ENCODE peak calls at places on chromosome 1, in four cellular contexts. G, B, W and Z are unnamed samples. For H3K4me1, the result is how much of the 10 kb centered on the place peaks cover.

GRCh38 chr1:206924549-206925115 is 2.9 kb upstream of the FCMR start:
- DNase-seq in G (no peak), B (no peak), W (no peak), Z (no peak)

GRCh38 chr1:58621375-58621774 is 44.3 kb upstream of the TACSTD2 start:
- DNase-seq in G (no peak), B (no peak), W (no peak), Z (no peak)

GRCh38 chr1:44603718-44604117 is 70.6 kb downstream of the TMEM53 start:
- DNase-seq in G (peak), B (no peak), W (no peak), Z (no peak)

GRCh38 chr1:29342351-29342750 is 106.0 kb downstream of the PTPRU start:
- DNase-seq in G (no peak), B (no peak), W (no peak), Z (no peak)

GRCh38 chr1:40107290-40107959 is 10.4 kb upstream of the PPT1 start:
- DNase-seq in G (no peak), B (no peak), W (no peak), Z (no peak)

GRCh38 chr1:226044514-226045132 is 17.9 kb upstream of the H3-3A start:
- DNase-seq in G (peak), B (no peak), W (no peak), Z (no peak)

GRCh38 chr1:151729966-151730291 is 8.6 kb downstream of the RIIAD1 start:
- DNase-seq in G (no peak), B (no peak), W (no peak), Z (no peak)

GRCh38 chr1:18100493-18101063 is 7.0 kb upstream of the IGSF21 start:
- DNase-seq in G (peak), B (peak), W (peak), Z (peak)

GRCh38 chr1:218433744-218434143 is 88.6 kb downstream of the TGFB2 start:
- DNase-seq in G (no peak), B (no peak), W (no peak), Z (no peak)

GRCh38 chr1:217260676-217261075 is 370.2 kb downstream of the GPATCH2 start:
- DNase-seq in G (no peak), B (no peak), W (no peak), Z (no peak)

GRCh38 chr1:222546548-222547259 is 1.2 kb downstream of the HHIPL2 start:
- DNase-seq in G (peak), B (no peak), W (peak), Z (no peak)

GRCh38 chr1:29209173-29209572 is 21.6 kb downstream of the MECR start:
- DNase-seq in G (no peak), B (no peak), W (no peak), Z (no peak)

GRCh38 chr1:222820159-222820732 is 5.4 kb downstream of the DISP1 start:
- DNase-seq in G (no peak), B (no peak), W (no peak), Z (no peak)

GRCh38 chr1:46128336-46128735 is 4.1 kb downstream of the PIK3R3 start:
- DNase-seq in G (no peak), B (no peak), W (no peak), Z (no peak)

GRCh38 chr1:37085393-37085792 is 51.1 kb upstream of the GRIK3 start:
- DNase-seq in G (no peak), B (no peak), W (no peak), Z (no peak)

GRCh38 chr1:236748471-236748870 is 46.6 kb upstream of the MTR start:
- DNase-seq in G (no peak), B (no peak), W (no peak), Z (no peak)

GRCh38 chr1:187374742-187375141 is 546.0 kb downstream of the PLA2G4A start:
- DNase-seq in G (no peak), B (no peak), W (no peak), Z (no peak)

GRCh38 chr1:48099011-48099550 is 101.9 kb upstream of the TRABD2B start:
- DNase-seq in G (peak), B (no peak), W (no peak), Z (no peak)

GRCh38 chr1:26787381-26787705 is 407 bp upstream of the PIGV start:
- DNase-seq in G (no peak), B (no peak), W (no peak), Z (no peak)

GRCh38 chr1:160996195-160996594 is 24.8 kb downstream of the F11R start:
- DNase-seq in G (no peak), B (no peak), W (no peak), Z (no peak)

GRCh38 chr1:216887032-216887431 is 163.8 kb upstream of the ESRRG start:
- DNase-seq in G (no peak), B (no peak), W (no peak), Z (no peak)

GRCh38 chr1:26372039-26372438 is 511 bp downstream of the ZNF683 start:
- DNase-seq in G (no peak), B (no peak), W (no peak), Z (no peak)

GRCh38 chr1:182662121-182662890 is 22.1 kb downstream of the RGS8 start:
- DNase-seq in G (no peak), B (no peak), W (no peak), Z (no peak)

GRCh38 chr1:192401832-192402231 is 85.0 kb downstream of the RGS21 start:
- DNase-seq in G (no peak), B (no peak), W (no peak), Z (no peak)

GRCh38 chr1:198970919-198971318 is 332.1 kb downstream of the PTPRC start:
- DNase-seq in G (no peak), B (no peak), W (no peak), Z (no peak)

GRCh38 chr1:72227667-72228066 is 54.7 kb downstream of the NEGR1 start:
- DNase-seq in G (no peak), B (no peak), W (no peak), Z (no peak)

DNA sequence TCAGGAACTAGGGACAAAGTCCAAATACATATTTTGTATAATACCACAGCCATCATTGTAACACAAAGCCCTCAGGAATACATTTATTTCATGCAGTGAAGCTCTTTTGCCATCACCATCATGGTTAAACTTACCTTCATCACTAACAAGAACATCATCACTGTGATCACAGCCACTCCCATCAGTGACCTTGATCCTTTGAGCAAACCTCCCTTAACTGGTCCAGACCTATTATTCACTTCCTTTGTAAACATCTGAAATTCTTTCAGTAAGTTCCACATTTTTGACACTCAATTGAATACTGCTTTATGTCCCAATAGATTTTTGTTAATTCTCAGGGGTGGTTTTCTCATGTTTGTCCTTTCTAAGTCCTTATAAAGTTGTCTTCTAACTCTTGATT is 16.2 kb upstream of the KPRP start:
- DNase-seq in G (no peak), B (no peak), W (no peak), Z (no peak)
- H3K4me3 ChIP-seq in G (no peak), B (no peak), W (no peak), Z (no peak)

DNA sequence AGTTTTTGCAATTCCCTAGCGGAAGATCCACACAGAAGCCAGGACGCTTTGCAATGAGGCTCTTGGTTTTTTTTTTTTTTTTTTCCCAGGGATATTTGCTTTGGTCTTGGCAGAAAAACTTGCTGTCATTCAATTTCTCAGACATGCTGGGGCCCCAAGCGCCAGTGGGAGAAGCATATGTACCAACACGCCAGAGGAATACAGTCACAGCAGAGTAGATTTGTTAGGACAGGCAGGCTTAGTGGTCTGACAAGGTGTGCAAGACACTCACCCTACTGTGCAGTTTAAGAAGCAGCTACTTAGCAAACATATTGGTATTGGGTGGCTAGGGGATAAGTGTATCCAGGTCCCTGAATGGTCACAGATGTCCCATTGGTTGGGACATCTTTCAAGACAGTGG is 212.9 kb upstream of the CAMK1G start:
- DNase-seq in G (no peak), B (no peak), W (no peak), Z (no peak)
- H3K4me1 ChIP-seq in G (under half), B (under half), W (under half), Z (under half)

GRCh38 chr1:220690140-220691038 is at the start of gene C1orf115:
- DNase-seq in G (peak), B (peak), W (peak), Z (peak)
- H3K4me3 ChIP-seq in G (peak), B (peak), W (peak), Z (peak)

GRCh38 chr1:234915923-234916675 is 212.5 kb downstream of the TOMM20 start:
- DNase-seq in G (no peak), B (peak), W (no peak), Z (peak)

GRCh38 chr1:234911787-234912186 is 216.8 kb downstream of the TOMM20 start:
- DNase-seq in G (no peak), B (no peak), W (no peak), Z (no peak)

GRCh38 chr1:234914606-234915290 is 213.9 kb downstream of the TOMM20 start:
- DNase-seq in G (no peak), B (no peak), W (no peak), Z (peak)

GRCh38 chr1:234912541-234913312 is 215.9 kb downstream of the TOMM20 start:
- DNase-seq in G (no peak), B (no peak), W (no peak), Z (peak)

DNA sequence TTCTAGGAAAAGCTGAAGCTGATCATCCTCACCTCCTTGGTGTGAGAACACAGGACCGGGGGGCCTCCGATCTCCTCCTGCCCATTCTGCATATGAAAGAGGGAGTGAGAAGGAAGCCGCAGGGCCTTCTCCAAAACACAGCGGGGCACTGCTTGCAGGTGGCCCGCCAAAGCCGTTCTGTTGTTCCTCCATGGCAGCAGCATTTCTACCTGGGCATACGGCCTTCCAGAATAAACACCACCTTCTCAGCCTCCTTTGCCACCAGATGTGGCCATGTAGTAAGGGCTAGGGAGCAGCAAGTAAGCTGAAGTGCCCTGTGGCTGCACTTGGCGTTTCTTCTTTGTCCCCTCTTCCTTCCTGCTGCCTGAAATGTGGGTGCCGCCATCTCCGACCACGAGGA is 214.9 kb downstream of the TOMM20 start:
- DNase-seq in G (no peak), B (no peak), W (no peak), Z (peak)
- H3K4me1 ChIP-seq in G (under half), B (half or more), W (under half), Z (half or more)

GRCh38 chr1:246689409-246689997 is 34.7 kb upstream of the SCCPDH start:
- DNase-seq in G (peak), B (peak), W (peak), Z (no peak)
- H3K4me3 ChIP-seq in G (peak), B (peak), W (no peak), Z (peak)

GRCh38 chr1:19365711-19366110 is 53.6 kb downstream of the SLC66A1 start:
- DNase-seq in G (no peak), B (no peak), W (no peak), Z (no peak)

GRCh38 chr1:19361231-19362147 is 49.4 kb downstream of the SLC66A1 start:
- DNase-seq in G (no peak), B (no peak), W (no peak), Z (no peak)

GRCh38 chr1:19360026-19360813 is 48.1 kb downstream of the SLC66A1 start:
- DNase-seq in G (no peak), B (no peak), W (no peak), Z (no peak)

GRCh38 chr1:19366599-19367315 is 54.6 kb downstream of the SLC66A1 start:
- DNase-seq in G (no peak), B (no peak), W (no peak), Z (no peak)

GRCh38 chr1:19363526-19364152 is 51.5 kb downstream of the SLC66A1 start:
- DNase-seq in G (no peak), B (no peak), W (no peak), Z (no peak)
- H3K4me1 ChIP-seq in G (under half), B (half or more), W (under half), Z (half or more)

GRCh38 chr1:156738916-156739315 is 2.0 kb downstream of the MRPL24 start:
- DNase-seq in G (no peak), B (no peak), W (no peak), Z (no peak)

GRCh38 chr1:156738407-156738806 is 2.5 kb downstream of the MRPL24 start:
- DNase-seq in G (no peak), B (no peak), W (no peak), Z (no peak)

GRCh38 chr1:156733989-156734584 is 5.5 kb upstream of the ISG20L2 start:
- DNase-seq in G (no peak), B (no peak), W (no peak), Z (no peak)
- H3K4me3 ChIP-seq in G (no peak), B (no peak), W (no peak), Z (no peak)